ENCODE peak calls at places on chromosome 14, in seven cellular contexts. H is OCI-LY7; W is colonic mucosa; Q is posterior cingulate gyrus; D is substantia nigra; G is activated CD8-positive, alpha-beta memory T cell treated with anti-CD3 and anti-CD28 coated beads for 4 hours; M is left ventricle myocardium inferior. T is an unnamed sample.

GRCh38 chr14:101858791-101859537 is 97.5 kb downstream of the PPP2R5C start:
- DNase-seq in H (no peak), W (no peak), Q (no peak), D (no peak), G (no peak), M (peak; percentile 40), T (no peak)

GRCh38 chr14:49702725-49703124 is 9.8 kb downstream of the KLHDC1 start:
- DNase-seq in H (no peak), W (no peak), Q (no peak), D (no peak), G (no peak), M (no peak), T (peak; percentile 53)

GRCh38 chr14:63543826-63544320 is 696 bp upstream of the PPP2R5E start:
- DNase-seq in H (no peak), W (no peak), Q (no peak), D (no peak), G (no peak), M (no peak), T (no peak)

GRCh38 chr14:56118611-56119181 is 485 bp downstream of the PELI2 start:
- DNase-seq in H (peak; percentile 14), W (peak; percentile 38), Q (peak; percentile 17), D (peak; percentile 56), G (peak; percentile 6), M (peak; percentile 41), T (no peak)

GRCh38 chr14:75697371-75697770 is 36.3 kb downstream of the TTLL5 start:
- DNase-seq in H (no peak), W (no peak), Q (no peak), D (no peak), G (no peak), M (no peak), T (no peak)

GRCh38 chr14:22520235-22520634 is 68.8 kb downstream of the DAD1 start:
- DNase-seq in H (no peak), W (no peak), Q (no peak), D (no peak), G (no peak), M (no peak), T (no peak)

GRCh38 chr14:92348154-92348553 is 25.2 kb downstream of the SLC24A4 start:
- DNase-seq in H (no peak), W (peak; percentile 64), Q (no peak), D (no peak), G (no peak), M (no peak), T (no peak)

GRCh38 chr14:102819176-102819628 is 42.0 kb downstream of the TRAF3 start:
- DNase-seq in H (no peak), W (peak; percentile 56), Q (no peak), D (no peak), G (peak; percentile 25), M (no peak), T (no peak)

GRCh38 chr14:104688755-104689619 is at the start of gene INF2:
- DNase-seq in H (peak; percentile 72), W (peak; percentile 78), Q (peak; percentile 41), D (peak; percentile 50), G (no peak), M (peak; percentile 69), T (no peak)

GRCh38 chr14:74932401-74932901 is 9.4 kb upstream of the RPS6KL1 start:
- DNase-seq in H (no peak), W (no peak), Q (no peak), D (no peak), G (no peak), M (no peak), T (no peak)

GRCh38 chr14:74134484-74134883 is 49.7 kb downstream of the LIN52 start:
- DNase-seq in H (no peak), W (no peak), Q (no peak), D (no peak), G (no peak), M (no peak), T (no peak)

GRCh38 chr14:51674294-51675002 is 22.7 kb downstream of the FRMD6 start:
- DNase-seq in H (no peak), W (no peak), Q (no peak), D (no peak), G (no peak), M (no peak), T (peak; percentile 73)

GRCh38 chr14:96059519-96060135 is 20.5 kb downstream of the C14orf132 start:
- DNase-seq in H (no peak), W (no peak), Q (no peak), D (no peak), G (no peak), M (no peak), T (no peak)

GRCh38 chr14:90107789-90108188 is 46.0 kb downstream of the KCNK13 start:
- DNase-seq in H (no peak), W (no peak), Q (no peak), D (no peak), G (no peak), M (no peak), T (no peak)

GRCh38 chr14:55354500-55354899 is 57.1 kb downstream of the ATG14 start:
- DNase-seq in H (peak; percentile 68), W (peak; percentile 74), Q (peak; percentile 39), D (peak; percentile 4), G (no peak), M (peak; percentile 20), T (peak; percentile 20)

GRCh38 chr14:31243860-31244259 is 36.3 kb upstream of the HECTD1 start:
- DNase-seq in H (no peak), W (peak; percentile 78), Q (no peak), D (no peak), G (no peak), M (no peak), T (no peak)

GRCh38 chr14:74905595-74906142 is 17.4 kb downstream of the RPS6KL1 start:
- DNase-seq in H (peak; percentile 68), W (peak; percentile 78), Q (peak; percentile 66), D (peak; percentile 42), G (peak; percentile 59), M (peak; percentile 72), T (no peak)

GRCh38 chr14:51993274-51993673 is 3.9 kb downstream of the RTRAF start:
- DNase-seq in H (no peak), W (no peak), Q (no peak), D (no peak), G (no peak), M (no peak), T (no peak)

GRCh38 chr14:68462683-68463082 is 330.2 kb downstream of the ZFP36L1 start:
- DNase-seq in H (no peak), W (no peak), Q (no peak), D (no peak), G (no peak), M (no peak), T (no peak)

GRCh38 chr14:22556990-22557623 is 31.9 kb downstream of the DAD1 start:
- DNase-seq in H (peak; percentile 93), W (peak; percentile 92), Q (peak; percentile 81), D (peak; percentile 86), G (peak; percentile 87), M (peak; percentile 83), T (peak; percentile 34)

GRCh38 chr14:67579636-67580035 is 20.4 kb downstream of the PIGH start:
- DNase-seq in H (no peak), W (no peak), Q (no peak), D (no peak), G (no peak), M (no peak), T (no peak)

GRCh38 chr14:89283327-89284060 is 133.5 kb downstream of the FOXN3 start:
- DNase-seq in H (no peak), W (no peak), Q (no peak), D (no peak), G (no peak), M (no peak), T (no peak)

T was measured in astrocyte of the cerebellum.